ENCODE peak calls at places on chromosome 11, in five cellular contexts. P is NAMALWA, W is tibial nerve, C is caudate nucleus, A is progenitor cell of endocrine pancreas. Q is an unnamed sample.

GRCh38 chr11:60970369-60970774 is 1.1 kb upstream of the CD6 start:
- DNase-seq in C (peak; percentile 30), A (peak; percentile 27), P (peak; percentile 73), W (peak; percentile 41), Q (peak; percentile 40)

GRCh38 chr11:86523738-86524602 is 148.4 kb downstream of the ME3 start:
- DNase-seq in C (no peak), A (no peak), W (no peak), P (no peak), Q (no peak)

GRCh38 chr11:2943711-2944118 is 14.5 kb upstream of the PHLDA2 start:
- DNase-seq in A (no peak), P (no peak), C (peak; percentile 72), W (no peak), Q (no peak)

GRCh38 chr11:17798253-17798652 is 63.7 kb downstream of the KCNC1 start:
- DNase-seq in C (no peak), P (no peak), W (no peak), A (no peak), Q (no peak)

GRCh38 chr11:10918275-10918674 is 60.4 kb upstream of the ZBED5 start:
- DNase-seq in W (no peak), C (no peak), A (no peak), P (no peak), Q (no peak)

GRCh38 chr11:128839081-128839480 is 28.0 kb downstream of the KCNJ1 start:
- DNase-seq in C (no peak), W (no peak), A (no peak), P (no peak), Q (no peak)

GRCh38 chr11:798093-798713 is at the start of gene SLC25A22:
- DNase-seq in W (peak; percentile 60), A (peak; percentile 86), P (peak; percentile 89), C (peak; percentile 70), Q (peak; percentile 89)

GRCh38 chr11:28447226-28447625 is 339.0 kb downstream of the METTL15 start:
- DNase-seq in P (no peak), C (no peak), W (no peak), A (no peak), Q (no peak)

GRCh38 chr11:64173616-64174355 is 7.9 kb upstream of the MACROD1 start:
- DNase-seq in A (no peak), P (no peak), C (no peak), W (no peak), Q (no peak)

GRCh38 chr11:61961570-61962212 is 5.7 kb downstream of the FTH1 start:
- DNase-seq in C (peak; percentile 81), W (peak; percentile 73), A (no peak), P (no peak), Q (no peak)

GRCh38 chr11:23509023-23509422 is 648.7 kb upstream of the CCDC179 start:
- DNase-seq in C (no peak), W (no peak), A (no peak), P (no peak), Q (no peak)

GRCh38 chr11:75056806-75057205 is 39.9 kb downstream of the OR2AT4 start:
- DNase-seq in W (no peak), P (no peak), A (no peak), C (no peak), Q (no peak)

GRCh38 chr11:123382555-123383074 is 47.5 kb upstream of the GRAMD1B start:
- DNase-seq in A (no peak), P (no peak), C (no peak), W (no peak), Q (no peak)

GRCh38 chr11:35133656-35134055 is 5.3 kb upstream of the CD44 start:
- DNase-seq in P (no peak), W (no peak), C (no peak), A (no peak), Q (no peak)

GRCh38 chr11:35649984-35650383 is 12.6 kb upstream of the TRIM44 start:
- DNase-seq in A (no peak), P (no peak), W (no peak), C (no peak), Q (no peak)

Q was measured in neural crest cell.